ENCODE peak calls at places on chromosomes 7 and 10, in seven cellular contexts. G is left lung, A is hepatocyte, K is Panc1, H is mesendoderm, T is aorta, Q is fibroblast of lung. U is an unnamed sample.

GRCh38 chr10:110733256-110733952 is 89.3 kb downstream of the RBM20 start:
- DNase-seq in T (no peak), G (no peak), K (no peak), Q (peak; percentile 17), H (no peak), A (no peak), U (no peak)

GRCh38 chr10:118543714-118544400 is 51.6 kb downstream of the PRLHR start:
- DNase-seq in T (no peak), G (no peak), H (peak; percentile 78), A (peak; percentile 77), Q (peak; percentile 16), K (peak; percentile 42), U (peak; percentile 16)

GRCh38 chr10:44206127-44206818 is 178.6 kb downstream of the CXCL12 start:
- DNase-seq in G (no peak), A (no peak), K (no peak), H (no peak), Q (peak; percentile 51), T (no peak), U (no peak)

GRCh38 chr10:132746801-132747625 is 38.9 kb downstream of the NKX6-2 start:
- DNase-seq in Q (no peak), K (no peak), T (no peak), H (peak; percentile 11), G (no peak), A (no peak), U (no peak)

GRCh38 chr7:89623018-89623672 is 531.1 kb upstream of the STEAP1 start:
- DNase-seq in T (no peak), Q (peak; percentile 8), H (peak; percentile 68), A (peak; percentile 58), G (no peak), K (peak; percentile 32), U (peak; percentile 31)

GRCh38 chr7:37604078-37604477 is 79.5 kb upstream of the GPR141 start:
- DNase-seq in Q (no peak), K (no peak), G (no peak), A (no peak), T (no peak), H (peak; percentile 6), U (no peak)

GRCh38 chr7:102813256-102814024 is 64.6 kb downstream of the FAM185A start:
- DNase-seq in Q (no peak), G (no peak), A (no peak), T (no peak), H (no peak), K (no peak), U (no peak)

GRCh38 chr7:140304071-140304799 is 94.1 kb downstream of the SLC37A3 start:
- DNase-seq in G (no peak), K (no peak), A (no peak), H (peak; percentile 55), T (peak; percentile 17), Q (peak; percentile 27), U (peak; percentile 59)

GRCh38 chr10:110138197-110138812 is 69.1 kb upstream of the MXI1 start:
- DNase-seq in T (no peak), A (peak; percentile 76), G (no peak), K (peak; percentile 18), H (peak; percentile 77), Q (peak; percentile 52), U (peak; percentile 76)

GRCh38 chr10:60810437-60811182 is 32.3 kb downstream of the CDK1 start:
- DNase-seq in T (no peak), A (peak; percentile 58), Q (peak; percentile 73), K (no peak), H (no peak), G (no peak), U (no peak)

GRCh38 chr7:21704362-21704761 is 161.5 kb downstream of the DNAH11 start:
- DNase-seq in Q (no peak), G (no peak), A (no peak), T (no peak), K (no peak), H (peak; percentile 4), U (no peak)

GRCh38 chr10:132572545-132572937 is 35.0 kb downstream of the INPP5A start:
- DNase-seq in Q (peak; percentile 36), T (no peak), H (peak; percentile 77), A (no peak), G (peak; percentile 30), K (peak; percentile 56), U (no peak)

GRCh38 chr10:103021897-103022286 is 103.8 kb downstream of the CNNM2 start:
- DNase-seq in G (no peak), T (no peak), A (peak; percentile 38), H (no peak), K (no peak), Q (peak; percentile 66), U (no peak)

GRCh38 chr10:28125701-28126100 is 126.8 kb upstream of the ODAD2 start:
- DNase-seq in G (no peak), H (no peak), T (no peak), K (no peak), Q (peak; percentile 93), A (no peak), U (no peak)

GRCh38 chr10:43596546-43596945 is 9.7 kb upstream of the ZNF485 start:
- DNase-seq in Q (no peak), A (no peak), G (no peak), H (no peak), T (no peak), K (no peak), U (no peak)

GRCh38 chr7:155734445-155734809 is 77.8 kb downstream of the SHH start:
- DNase-seq in H (no peak), K (no peak), G (no peak), Q (peak; percentile 47), A (no peak), T (no peak), U (no peak)

GRCh38 chr7:28806841-28807240 is 151.3 kb downstream of the TRIL start:
- DNase-seq in A (no peak), G (no peak), Q (peak; percentile 92), K (no peak), T (no peak), H (peak; percentile 40), U (no peak)

GRCh38 chr7:158722574-158723237 is 18.1 kb upstream of the NCAPG2 start:
- DNase-seq in H (no peak), T (no peak), A (no peak), G (no peak), Q (no peak), K (no peak), U (no peak)

GRCh38 chr7:37826825-37827224 is 21.6 kb upstream of the NME8 start:
- DNase-seq in T (no peak), H (no peak), K (no peak), Q (no peak), G (no peak), A (no peak), U (no peak)

GRCh38 chr10:2897619-2898508 is 169.5 kb upstream of the PFKP start:
- DNase-seq in H (no peak), A (no peak), T (no peak), K (no peak), G (no peak), Q (peak; percentile 13), U (no peak)

GRCh38 chr7:44184221-44184873 is 4.9 kb downstream of the GCK start:
- DNase-seq in H (peak; percentile 79), A (peak; percentile 74), T (no peak), K (peak; percentile 86), Q (peak; percentile 89), G (no peak), U (no peak)

GRCh38 chr7:137925754-137926153 is 76.1 kb downstream of the CREB3L2 start:
- DNase-seq in G (no peak), A (no peak), T (no peak), Q (no peak), H (no peak), K (no peak), U (no peak)

GRCh38 chr10:24928163-24928562 is 24.2 kb downstream of the PRTFDC1 start:
- DNase-seq in T (no peak), Q (no peak), K (no peak), G (no peak), H (no peak), A (no peak), U (no peak)

GRCh38 chr10:12214763-12215218 is 18.8 kb downstream of the CDC123 start:
- DNase-seq in H (peak; percentile 51), Q (peak; percentile 47), K (no peak), G (no peak), A (peak; percentile 80), T (no peak), U (peak; percentile 47)

GRCh38 chr7:101171442-101171837 is 6.1 kb upstream of the VGF start:
- DNase-seq in T (no peak), Q (no peak), A (no peak), H (peak; percentile 3), K (no peak), G (no peak), U (no peak)

DNA sequence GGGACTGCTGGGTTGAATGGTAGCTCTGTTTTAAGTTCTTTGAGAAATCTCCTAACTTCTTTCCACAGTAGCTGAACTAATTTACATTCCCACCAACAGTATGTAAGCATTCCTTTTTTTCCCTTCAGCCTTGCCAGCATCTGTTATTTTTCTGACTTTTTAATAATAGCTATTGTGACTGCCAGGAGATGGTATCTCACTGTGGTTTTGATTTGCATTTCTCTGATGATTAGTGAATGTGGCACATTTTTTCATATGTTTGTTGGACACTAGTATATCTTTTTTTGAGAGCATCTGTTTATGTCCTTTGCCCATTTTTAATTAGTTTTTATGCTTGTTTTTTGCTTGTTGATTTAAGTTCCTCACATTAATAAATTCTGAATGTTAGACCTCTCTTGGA is 990.8 kb downstream of the GATA3 start:
- DNase-seq in A (no peak), H (no peak), G (no peak), K (no peak), T (no peak), Q (peak; percentile 3), U (no peak)
- H3K4me1 ChIP-seq in A (no peaks in the 10 kb centered on the region), H (no peaks in the 10 kb centered on the region), G (no peaks in the 10 kb centered on the region), K (no peaks in the 10 kb centered on the region), T (no peaks in the 10 kb centered on the region), Q (no peaks in the 10 kb centered on the region), U (no peaks in the 10 kb centered on the region)

GRCh38 chr7:16590424-16590823 is 55.1 kb downstream of the ANKMY2 start:
- DNase-seq in G (no peak), H (no peak), K (no peak), Q (no peak), A (peak; percentile 67), T (no peak), U (no peak)
- H3K27me3 ChIP-seq in G (no peaks in the 10 kb centered on the region), H (no peaks in the 10 kb centered on the region), K (no peaks in the 10 kb centered on the region), Q (no peaks in the 10 kb centered on the region), A (no peaks in the 10 kb centered on the region), T (no peaks in the 10 kb centered on the region), U (no peaks in the 10 kb centered on the region)

DNA sequence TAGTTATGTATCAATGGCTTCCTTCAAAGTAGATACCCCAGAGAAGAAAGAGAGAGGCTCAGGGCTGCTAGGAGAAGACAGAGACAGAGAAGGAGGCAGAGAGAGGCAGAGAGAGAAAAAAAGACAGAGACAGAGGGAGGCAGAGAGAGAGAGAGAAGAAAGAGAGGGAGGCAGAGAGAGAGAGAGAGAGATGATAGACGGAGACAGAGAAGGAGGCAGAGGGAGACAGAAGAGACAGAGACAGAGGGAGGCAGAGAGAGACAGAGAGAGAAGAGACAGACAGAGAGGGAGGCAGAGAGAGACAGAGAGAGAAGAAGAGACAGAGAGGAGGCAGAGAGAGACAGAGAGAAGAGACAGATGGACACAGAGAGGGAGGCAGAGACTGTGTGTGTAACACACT is 187.9 kb downstream of the DNAJB6 start:
- DNase-seq in K (no peak), A (no peak), Q (no peak), H (no peak), T (no peak), G (no peak), U (no peak)
- H3K4me1 ChIP-seq in K (no peaks in the 10 kb centered on the region), A (no peaks in the 10 kb centered on the region), Q (no peaks in the 10 kb centered on the region), H (no peaks in the 10 kb centered on the region), T (no peaks in the 10 kb centered on the region), G (no peaks in the 10 kb centered on the region), U (no peaks in the 10 kb centered on the region)

DNA sequence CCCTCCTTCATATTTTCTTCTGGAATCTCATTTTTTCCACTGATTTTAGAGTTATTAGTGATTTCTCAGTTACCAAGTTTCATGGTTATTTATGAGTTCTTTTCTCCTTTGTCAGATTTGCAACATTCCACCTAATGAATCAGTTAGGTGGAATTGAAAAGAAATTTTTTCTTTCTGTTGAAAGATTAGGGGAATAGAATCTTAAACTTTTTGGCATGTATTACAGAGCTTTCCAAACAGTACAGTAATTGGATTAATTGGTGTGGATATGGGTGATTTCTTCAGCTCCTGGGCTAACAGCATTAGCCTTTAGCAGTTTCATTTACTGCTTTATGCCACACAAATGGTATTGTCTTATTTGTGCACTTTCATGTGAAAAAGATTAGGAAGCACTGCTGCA is 17.0 kb downstream of the STAM start:
- DNase-seq in K (no peak), Q (peak; percentile 57), T (no peak), G (no peak), H (no peak), A (no peak), U (no peak)
- H3K27me3 ChIP-seq in K (no peaks in the 10 kb centered on the region), Q (no peaks in the 10 kb centered on the region), T (no peaks in the 10 kb centered on the region), G (no peaks in the 10 kb centered on the region), H (no peaks in the 10 kb centered on the region), A (no peaks in the 10 kb centered on the region), U (no peaks in the 10 kb centered on the region)